ENCODE peak calls at places on chromosomes 16 and 17, in seven cellular contexts. H is RPMI8226, U is GM13976, N is COR-L47, Y is NCI-H1105, C is GM23338, K is NCI-H2081 treated with DMSO at 0.1 percent for 48 hours. A is an unnamed sample.

GRCh38 chr17:7932483-7932891 is 481 bp downstream of the CNTROB start:
- DNase-seq in N (no peak), Y (peak; percentile 2), K (no peak), H (peak; percentile 11), U (peak; percentile 65), C (peak; percentile 65), A (peak; percentile 79)

GRCh38 chr17:39671651-39672521 is 3.6 kb downstream of the PNMT start:
- DNase-seq in N (peak; percentile 42), H (no peak), U (no peak), Y (no peak), K (no peak), C (peak; percentile 89), A (peak; percentile 47)

GRCh38 chr17:36602030-36602737 is 801 bp downstream of the MRM1 start:
- DNase-seq in U (no peak), N (no peak), C (peak; percentile 46), K (no peak), H (peak; percentile 19), Y (no peak), A (peak; percentile 53)

GRCh38 chr17:17091856-17092756 is 49.8 kb downstream of the MPRIP start:
- DNase-seq in N (no peak), C (no peak), H (no peak), U (no peak), K (no peak), Y (no peak), A (no peak)

GRCh38 chr17:46809110-46809571 is 9.4 kb downstream of the WNT3 start:
- DNase-seq in C (peak; percentile 70), H (no peak), K (no peak), Y (no peak), U (no peak), N (no peak), A (no peak)

GRCh38 chr16:15427648-15428239 is 6.6 kb upstream of the BMERB1 start:
- DNase-seq in N (no peak), K (no peak), C (peak; percentile 48), U (peak; percentile 64), H (peak; percentile 52), Y (peak; percentile 83), A (peak; percentile 88)

GRCh38 chr17:67467500-67468481 is 90.7 kb downstream of the PITPNC1 start:
- DNase-seq in Y (no peak), C (no peak), K (no peak), H (no peak), N (no peak), U (peak; percentile 57), A (peak; percentile 3)

GRCh38 chr16:86353934-86354333 is 156.4 kb upstream of the FOXF1 start:
- DNase-seq in Y (no peak), C (no peak), N (no peak), U (no peak), K (no peak), H (no peak), A (no peak)

GRCh38 chr17:57672205-57672632 is 72.9 kb downstream of the CCDC182 start:
- DNase-seq in Y (no peak), N (peak; percentile 20), H (no peak), K (no peak), C (no peak), U (no peak), A (no peak)

GRCh38 chr16:30025156-30025555 is 2.2 kb downstream of the C16orf92 start:
- DNase-seq in C (no peak), N (no peak), Y (no peak), U (no peak), H (no peak), K (no peak), A (no peak)

GRCh38 chr17:67421869-67422273 is 44.8 kb downstream of the PITPNC1 start:
- DNase-seq in C (peak; percentile 24), K (no peak), N (no peak), H (peak; percentile 5), U (peak; percentile 43), Y (no peak), A (no peak)

A was measured in OCI-M1.